ENCODE peak calls at places on chromosome X, in five cellular contexts. L, C, M, J and F are unnamed samples.

GRCh38 chrX:97529801-97530200 is 646.1 kb downstream of the RPA4 start:
- DNase-seq in J (no peak), C (no peak), L (no peak), M (no peak), F (no peak)

GRCh38 chrX:76821276-76821675 is 393.8 kb downstream of the MAGEE1 start:
- DNase-seq in M (no peak), C (no peak), J (no peak), L (no peak), F (peak; percentile 43)

GRCh38 chrX:45824471-45824870 is 623.8 kb upstream of the DIPK2B start:
- DNase-seq in C (peak; percentile 94), J (peak; percentile 95), M (peak; percentile 21), L (no peak), F (no peak)

GRCh38 chrX:118495061-118495921 is at the start of gene DOCK11:
- DNase-seq in C (peak; percentile 78), J (no peak), M (peak; percentile 84), L (peak; percentile 72), F (peak; percentile 94)

GRCh38 chrX:119698835-119699234 is 5.9 kb upstream of the SEPTIN6 start:
- DNase-seq in C (peak; percentile 73), M (peak; percentile 63), J (peak; percentile 5), L (peak; percentile 36), F (no peak)

GRCh38 chrX:109036624-109037023 is 300.3 kb upstream of the IRS4 start:
- DNase-seq in M (no peak), L (no peak), C (no peak), J (no peak), F (no peak)

GRCh38 chrX:11412715-11413623 is 119.8 kb downstream of the AMELX start:
- DNase-seq in L (no peak), C (no peak), M (no peak), J (no peak), F (no peak)

GRCh38 chrX:119758682-119759332 is 419 bp downstream of the SOWAHD start:
- DNase-seq in L (peak; percentile 34), C (peak; percentile 38), J (no peak), M (peak; percentile 67), F (peak; percentile 84)

GRCh38 chrX:48890934-48891401 is 6.6 kb downstream of the TIMM17B start:
- DNase-seq in C (peak; percentile 15), J (no peak), L (no peak), M (peak; percentile 65), F (no peak)
- H3K27ac ChIP-seq in C (no peak overlapping the region), J (no peak overlapping the region), L (no peak overlapping the region), M (peak overlapping the region; percentile 11), F (no peak overlapping the region)

GRCh38 chrX:9781941-9782340 is 4.3 kb upstream of the SHROOM2 start:
- DNase-seq in M (no peak), L (no peak), J (no peak), C (no peak), F (no peak)

GRCh38 chrX:9786839-9787635 is 808 bp downstream of the SHROOM2 start:
- DNase-seq in J (no peak), L (no peak), C (no peak), M (peak; percentile 51), F (no peak)

GRCh38 chrX:9788908-9789307 is 2.7 kb downstream of the SHROOM2 start:
- DNase-seq in M (no peak), L (no peak), C (peak; percentile 5), J (no peak), F (no peak)

GRCh38 chrX:9785944-9786741 is at the start of gene SHROOM2:
- DNase-seq in L (no peak), M (peak; percentile 72), J (no peak), C (peak; percentile 12), F (no peak)

DNA sequence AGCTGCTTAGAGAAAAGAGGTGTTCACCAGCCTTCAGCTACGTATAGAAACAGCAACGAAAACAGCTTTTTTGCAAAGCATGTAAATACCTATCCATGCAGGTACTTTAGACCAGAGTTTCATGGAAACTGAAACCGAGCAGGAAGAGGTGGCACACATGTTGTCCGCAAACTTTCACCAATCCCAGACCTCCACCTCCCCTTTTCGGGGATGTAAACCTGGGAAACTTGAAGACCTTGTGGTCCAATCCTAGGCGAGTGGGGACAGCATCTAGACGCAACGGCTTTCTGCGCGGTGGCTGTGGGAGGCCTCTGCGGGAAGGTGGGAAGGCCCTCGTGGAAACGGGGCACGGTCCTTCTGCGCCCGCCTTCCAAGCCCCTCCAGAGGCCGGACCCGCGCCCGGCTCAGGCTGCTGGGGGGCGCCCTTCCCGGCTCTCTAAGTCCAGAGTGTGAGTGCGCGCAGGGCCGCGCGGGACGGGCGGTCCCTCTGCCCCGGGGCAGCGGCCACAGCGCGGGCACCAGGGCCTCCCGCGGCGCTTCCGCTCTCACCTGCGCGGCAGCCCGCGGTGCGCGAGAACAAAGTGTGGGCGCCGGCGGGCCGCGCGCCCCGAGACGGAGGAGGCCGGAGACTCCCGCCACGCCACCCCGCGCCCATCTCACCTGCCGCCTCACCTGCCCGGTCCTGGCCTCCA is 831 bp upstream of the SHROOM2 start:
- DNase-seq in M (peak; percentile 36), L (no peak), C (no peak), J (no peak), F (no peak)
- H3K9ac ChIP-seq in M (no peak overlapping the region), L (peak overlapping the region; percentile 42), C (no peak overlapping the region), J (no peak overlapping the region), F (no peak overlapping the region)

GRCh38 chrX:153517941-153518834 is 746 bp downstream of the ATP2B3 start:
- DNase-seq in M (peak; percentile 70), L (no peak), C (no peak), J (no peak), F (no peak)
- H3K27ac ChIP-seq in M (peak overlapping the region; percentile 11), L (no peak overlapping the region), C (no peak overlapping the region), J (no peak overlapping the region), F (no peak overlapping the region)

GRCh38 chrX:12981880-12982279 is 7.0 kb downstream of the TMSB4X start:
- DNase-seq in J (no peak), L (no peak), M (no peak), C (no peak), F (no peak)

GRCh38 chrX:12979630-12980015 is 4.7 kb downstream of the TMSB4X start:
- DNase-seq in M (no peak), J (no peak), L (no peak), C (peak; percentile 12), F (no peak)

GRCh38 chrX:12978205-12979010 is 3.5 kb downstream of the TMSB4X start:
- DNase-seq in L (peak; percentile 76), C (peak; percentile 69), M (no peak), J (no peak), F (peak; percentile 82)

GRCh38 chrX:12977761-12978204 is 2.9 kb downstream of the TMSB4X start:
- DNase-seq in J (no peak), L (no peak), C (peak; percentile 29), M (no peak), F (no peak)

GRCh38 chrX:12979011-12979629 is 4.2 kb downstream of the TMSB4X start:
- DNase-seq in L (no peak), C (peak; percentile 29), J (no peak), M (no peak), F (no peak)
- H3K9ac ChIP-seq in L (no peak overlapping the region), C (peak overlapping the region; percentile 100), J (no peak overlapping the region), M (peak overlapping the region; percentile 100), F (no peak overlapping the region)

DNA sequence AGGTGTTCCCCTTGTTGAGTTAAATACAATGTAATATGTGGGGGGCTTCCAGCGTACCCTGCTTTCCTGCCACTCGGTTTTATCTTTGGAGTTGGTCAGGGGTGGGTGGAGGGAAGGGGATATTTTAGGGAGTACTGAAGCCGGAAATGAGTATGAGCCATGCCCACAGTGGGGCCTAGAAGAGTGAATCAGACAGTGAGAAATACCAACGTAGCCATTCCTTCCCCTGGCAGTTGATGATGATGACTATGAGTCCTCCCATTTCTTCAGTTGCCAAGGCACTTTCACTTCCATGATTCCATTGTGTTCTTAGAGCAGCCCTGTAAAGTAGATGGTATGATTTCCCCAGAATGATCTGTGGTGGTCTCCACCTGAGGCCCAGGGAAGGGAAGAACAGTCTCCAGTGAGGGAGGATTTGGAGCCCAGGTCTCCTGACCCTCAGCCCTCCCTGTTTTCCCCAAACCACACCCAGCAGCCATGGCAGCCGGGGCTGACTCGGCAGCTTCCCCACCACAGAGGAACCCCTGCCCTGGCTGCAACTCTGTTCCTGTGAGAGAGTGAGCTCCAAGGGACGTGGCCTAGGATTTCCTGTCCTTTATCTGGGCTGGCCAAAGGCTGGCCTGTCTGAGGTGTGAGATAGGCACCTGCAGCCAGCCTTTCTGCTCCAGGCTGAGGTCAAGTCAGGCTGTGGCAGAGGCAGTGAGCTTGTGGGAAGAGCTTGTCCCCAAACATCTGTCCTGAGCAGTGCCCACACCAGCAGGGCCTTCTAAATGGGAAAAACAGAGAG is 52.7 kb downstream of the STARD8 start:
- DNase-seq in M (no peak), C (peak; percentile 81), L (no peak), J (no peak), F (no peak)
- H3K27ac ChIP-seq in M (no peak overlapping the region), C (peak overlapping the region; percentile 73), L (no peak overlapping the region), J (no peak overlapping the region), F (peak overlapping the region; percentile 87)

GRCh38 chrX:72127332-72127731 is 4.4 kb downstream of the RTL5 start:
- DNase-seq in M (no peak), J (no peak), L (no peak), C (no peak), F (no peak)
- H3K9ac ChIP-seq in M (no peak overlapping the region), J (no peak overlapping the region), L (no peak overlapping the region), C (no peak overlapping the region), F (no peak overlapping the region)

DNA sequence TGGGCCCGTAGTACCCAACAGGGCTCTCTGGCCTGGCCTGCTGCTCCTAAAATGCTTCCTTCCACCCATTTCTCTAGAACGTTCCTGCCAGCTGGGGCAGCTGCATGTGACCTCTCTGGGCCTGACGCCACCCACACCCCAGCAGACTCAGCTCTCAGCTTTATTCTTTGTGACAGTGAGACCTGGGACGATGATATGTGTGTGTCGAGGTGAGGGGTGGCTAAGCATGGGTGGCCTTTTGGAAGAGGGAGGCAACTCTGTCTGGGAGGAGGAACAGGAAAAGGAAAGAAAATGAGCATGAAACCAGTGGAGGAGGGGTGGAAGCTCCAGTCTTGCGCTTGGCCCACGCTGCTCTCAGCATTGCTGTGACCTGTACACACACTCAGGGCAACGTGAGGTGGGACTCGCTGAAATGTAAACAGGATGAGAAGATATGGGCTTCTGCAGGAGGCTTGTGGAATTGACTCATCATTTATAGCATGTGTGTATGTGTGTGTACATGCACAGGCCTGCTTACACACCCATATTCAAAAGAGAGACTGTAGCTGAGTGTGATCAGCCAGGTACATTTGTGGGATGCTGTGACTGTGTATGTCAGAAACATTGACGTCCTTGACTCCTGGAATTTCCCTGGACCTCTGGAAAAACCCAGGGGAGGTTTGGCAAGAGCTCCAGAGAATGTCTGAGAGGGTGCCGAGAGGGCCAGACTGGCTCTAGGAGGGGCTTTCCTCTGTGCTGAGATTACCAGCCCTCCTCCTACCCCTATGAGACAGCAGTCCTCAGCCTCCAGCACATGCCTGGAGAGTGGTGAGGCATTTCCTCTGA is 137.9 kb downstream of the PJA1 start:
- DNase-seq in M (no peak), L (no peak), C (peak; percentile 18), J (peak; percentile 90), F (no peak)
- H3K27ac ChIP-seq in M (no peak overlapping the region), L (no peak overlapping the region), C (no peak overlapping the region), J (peak overlapping the region; percentile 98), F (peak overlapping the region; percentile 55)